ENCODE peak calls at places on chromosome 9, in five cellular contexts. U is body of pancreas, D is heart right ventricle, S is AG09309, M is cardiac fibroblast. X is an unnamed sample.

GRCh38 chr9:110260911-110261310 is 4.6 kb upstream of the TXN start:
- DNase-seq in S (no peak), U (no peak), M (no peak), D (no peak), X (no peak)

GRCh38 chr9:125268394-125269013 is 6.9 kb downstream of the GAPVD1 start:
- DNase-seq in D (no peak), M (peak), U (no peak), S (no peak), X (no peak)

GRCh38 chr9:89519393-89519805 is 21.5 kb upstream of the SEMA4D start:
- DNase-seq in U (peak), M (peak), D (no peak), S (no peak), X (peak)

GRCh38 chr9:121326130-121326838 is 43.8 kb downstream of the STOM start:
- DNase-seq in D (peak), S (no peak), M (peak), U (peak), X (peak)

GRCh38 chr9:107847977-107848376 is 358.4 kb upstream of the KLF4 start:
- DNase-seq in S (peak), U (no peak), D (no peak), M (peak), X (peak)

GRCh38 chr9:133331641-133332380 is 4.2 kb downstream of the SURF6 start:
- DNase-seq in S (no peak), U (no peak), D (no peak), M (no peak), X (no peak)

GRCh38 chr9:89036862-89037261 is 45.6 kb downstream of the S1PR3 start:
- DNase-seq in D (no peak), U (no peak), S (no peak), M (no peak), X (no peak)

GRCh38 chr9:530681-531080 is 310.8 kb upstream of the DMRT1 start:
- DNase-seq in M (peak), D (peak), U (peak), S (no peak), X (peak)

GRCh38 chr9:83449166-83449565 is 89.0 kb downstream of the FRMD3 start:
- DNase-seq in M (no peak), D (no peak), U (no peak), S (no peak), X (no peak)

GRCh38 chr9:69379250-69379982 is 54.4 kb downstream of the ENTREP1 start:
- DNase-seq in U (no peak), M (peak), D (no peak), S (no peak), X (peak)

GRCh38 chr9:86741311-86742215 is 205.7 kb downstream of the GAS1 start:
- DNase-seq in U (peak), D (no peak), M (peak), S (no peak), X (peak)

GRCh38 chr9:20315672-20316071 is 306.6 kb downstream of the MLLT3 start:
- DNase-seq in U (no peak), D (no peak), S (peak), M (peak), X (peak)

GRCh38 chr9:98921740-98922139 is 22.0 kb upstream of the COL15A1 start:
- DNase-seq in U (no peak), S (no peak), M (no peak), D (no peak), X (no peak)
- TF ChIP-seq CTCF in U (no peak), S (no peak), M (no peak), D (no peak), X (no peak)

GRCh38 chr9:91848146-91848545 is 101.9 kb downstream of the ROR2 start:
- DNase-seq in M (no peak), S (no peak), U (no peak), D (no peak), X (no peak)

GRCh38 chr9:91849694-91850093 is 100.3 kb downstream of the ROR2 start:
- DNase-seq in S (no peak), D (no peak), M (no peak), U (no peak), X (no peak)

GRCh38 chr9:91844656-91845291 is 105.3 kb downstream of the ROR2 start:
- DNase-seq in M (no peak), S (no peak), U (no peak), D (no peak), X (no peak)

GRCh38 chr9:91845839-91846238 is 104.2 kb downstream of the ROR2 start:
- DNase-seq in M (no peak), S (no peak), U (no peak), D (no peak), X (no peak)

DNA sequence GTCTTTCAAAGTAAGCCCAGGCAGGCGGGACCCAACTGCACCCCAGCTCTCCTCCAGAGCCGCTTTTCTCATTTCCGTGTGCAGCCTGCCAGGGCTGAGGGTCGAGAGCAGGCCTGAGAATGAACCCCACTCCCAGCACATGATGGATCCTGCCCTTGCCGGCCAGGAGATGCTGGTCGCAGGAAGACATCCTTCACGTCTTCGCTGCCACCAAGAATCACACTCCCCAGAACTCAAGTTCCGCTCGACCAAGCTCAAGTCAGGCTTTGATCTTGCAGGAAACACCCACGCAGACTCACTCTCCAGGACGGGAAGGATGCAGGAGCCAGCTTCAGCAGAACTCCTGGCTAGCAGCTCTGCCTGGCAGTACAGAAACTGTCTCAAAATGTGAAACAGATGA is 102.5 kb downstream of the ROR2 start:
- DNase-seq in S (no peak), M (no peak), U (no peak), D (no peak), X (peak)
- H3K4me3 ChIP-seq in S (no peak), M (no peak), U (no peak), D (no peak), X (no peak)

GRCh38 chr9:35510745-35511428 is 21.0 kb downstream of the RUSC2 start:
- DNase-seq in U (peak), D (peak), S (peak), M (peak), X (peak)
- TF ChIP-seq CTCF in U (no peak), D (peak), S (peak), M (peak), X (peak)

GRCh38 chr9:123887837-123888236 is 42.1 kb downstream of the DENND1A start:
- DNase-seq in D (no peak), M (no peak), U (no peak), S (no peak), X (no peak)

GRCh38 chr9:123893831-123894460 is 36.0 kb downstream of the DENND1A start:
- DNase-seq in D (no peak), U (no peak), S (peak), M (peak), X (peak)

GRCh38 chr9:123894822-123895221 is 35.1 kb downstream of the DENND1A start:
- DNase-seq in M (no peak), U (no peak), D (no peak), S (no peak), X (no peak)

DNA sequence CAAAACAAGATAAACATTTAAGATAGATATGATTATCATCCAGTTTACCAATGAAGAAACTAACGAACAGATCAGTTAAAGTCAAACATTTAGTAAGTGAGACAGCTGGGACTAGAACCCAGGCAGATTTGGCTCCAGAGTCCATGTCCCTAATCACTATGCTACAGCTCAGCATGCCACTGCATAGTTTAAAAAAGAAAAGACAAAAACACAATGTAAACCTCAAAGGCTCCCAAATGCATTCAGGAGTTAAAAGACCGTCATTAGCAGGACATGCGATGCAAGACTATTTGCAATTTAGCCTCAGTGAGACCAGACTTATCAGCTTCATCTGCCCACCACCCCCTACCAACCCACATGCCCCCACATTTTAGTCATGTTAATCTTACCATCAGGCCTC is 36.8 kb downstream of the DENND1A start:
- DNase-seq in S (no peak), M (no peak), D (no peak), U (no peak), X (no peak)
- H3K4me3 ChIP-seq in S (no peak), M (no peak), D (no peak), U (no peak), X (no peak)

DNA sequence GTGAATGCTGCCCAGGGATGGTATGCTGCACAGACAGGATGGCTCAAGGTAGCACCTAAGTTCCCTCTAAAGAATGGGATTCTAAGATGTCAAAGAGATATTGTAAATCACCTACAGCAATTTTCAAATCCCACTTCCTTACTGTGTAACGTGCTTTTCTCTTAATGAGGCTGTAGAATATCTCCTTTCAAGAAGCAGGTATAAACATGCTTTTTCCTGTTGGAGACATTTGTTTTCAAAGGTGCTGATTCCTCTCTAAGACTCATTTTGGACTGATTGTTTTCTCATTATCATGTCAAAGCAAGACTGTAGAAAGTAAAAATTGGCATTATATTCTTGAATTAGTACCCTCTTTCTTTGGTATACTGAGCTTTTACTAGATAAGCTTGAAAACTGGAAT is 412.6 kb upstream of the PAPPA start:
- DNase-seq in U (no peak), M (no peak), S (no peak), D (no peak), X (peak)
- TF ChIP-seq CTCF in U (no peak), M (no peak), S (no peak), D (no peak), X (no peak)

GRCh38 chr9:94149696-94150095 is 65.4 kb downstream of the PTPDC1 start:
- DNase-seq in U (no peak), S (no peak), M (no peak), D (no peak), X (no peak)

GRCh38 chr9:94150890-94151660 is 66.8 kb downstream of the PTPDC1 start:
- DNase-seq in S (no peak), M (no peak), U (no peak), D (no peak), X (no peak)

GRCh38 chr9:94148419-94148818 is 64.2 kb downstream of the PTPDC1 start:
- DNase-seq in M (no peak), S (no peak), U (no peak), D (no peak), X (no peak)

GRCh38 chr9:94147776-94148175 is 63.5 kb downstream of the PTPDC1 start:
- DNase-seq in M (no peak), D (no peak), S (no peak), U (no peak), X (no peak)

DNA sequence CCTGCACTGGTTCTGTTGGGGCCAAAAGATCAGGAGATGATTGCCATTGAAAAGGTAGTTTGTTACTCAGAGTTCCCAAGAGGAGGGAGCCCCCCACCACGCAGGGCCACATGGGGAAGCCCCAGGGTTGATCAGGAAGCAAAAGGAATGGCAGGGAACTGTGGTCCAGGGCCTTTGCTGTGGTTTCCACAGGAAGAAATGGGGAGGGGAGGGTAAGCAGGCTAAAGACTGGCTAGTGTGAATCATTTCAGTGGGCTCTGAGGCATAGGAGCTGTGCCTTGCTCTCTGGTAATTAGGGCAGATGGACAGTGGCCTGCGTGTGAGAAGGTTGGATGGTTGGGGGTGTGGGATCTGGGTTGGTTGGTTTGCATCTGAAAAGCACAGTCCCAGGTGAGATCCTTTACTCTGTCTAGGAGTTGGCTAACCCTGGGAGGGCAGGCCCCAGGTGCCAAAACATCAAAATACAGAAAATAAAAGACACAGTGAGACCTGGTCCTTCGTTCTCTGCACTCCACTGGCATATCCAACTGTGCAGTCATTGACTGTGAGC is 66.1 kb downstream of the PTPDC1 start:
- DNase-seq in M (no peak), D (no peak), U (no peak), S (no peak), X (no peak)
- H3K4me3 ChIP-seq in M (no peak), D (no peak), U (no peak), S (no peak), X (no peak)

GRCh38 chr9:117046666-117047327 is 359.7 kb downstream of the TRIM32 start:
- DNase-seq in S (no peak), U (no peak), D (no peak), M (peak), X (peak)
- TF ChIP-seq CTCF in S (no peak), U (no peak), D (no peak), M (peak), X (peak)

GRCh38 chr9:130040901-130041647 is 1.9 kb downstream of the FNBP1 start:
- DNase-seq in M (no peak), S (no peak), U (no peak), D (no peak), X (no peak)
- H3K4me3 ChIP-seq in M (peak), S (peak), U (peak), D (no peak), X (no peak)

GRCh38 chr9:99511723-99512122 is 289.6 kb downstream of the SEC61B start:
- DNase-seq in M (peak), D (no peak), S (no peak), U (no peak), X (no peak)
- TF ChIP-seq CTCF in M (peak), D (no peak), S (peak), U (no peak), X (peak)